ENCODE peak calls at places on chromosomes 1 and 21, in five cellular contexts. J, U, F, W and H are unnamed samples.

GRCh38 chr1:60765204-60765603 is 317.2 kb upstream of the NFIA start:
- DNase-seq in J (no peak), U (peak), F (peak), W (no peak), H (no peak)

GRCh38 chr1:81812712-81813111 is 12.0 kb downstream of the ADGRL2 start:
- DNase-seq in J (no peak), U (no peak), F (no peak), W (no peak), H (no peak)

GRCh38 chr1:15246960-15247614 is at the start of gene FHAD1:
- DNase-seq in J (peak), U (peak), F (peak), W (peak), H (no peak)

GRCh38 chr1:197526736-197527371 is 248.4 kb downstream of the DENND1B start:
- DNase-seq in J (peak), U (no peak), F (peak), W (no peak), H (no peak)

GRCh38 chr1:229579101-229579651 is 20.7 kb upstream of the ABCB10 start:
- DNase-seq in J (no peak), U (no peak), F (peak), W (peak), H (peak)

GRCh38 chr1:10530756-10531155 is 56.0 kb downstream of the PEX14 start:
- DNase-seq in J (no peak), U (no peak), F (no peak), W (peak), H (no peak)

GRCh38 chr21:32043458-32043857 is 170.6 kb downstream of the HUNK start:
- DNase-seq in J (no peak), U (no peak), F (no peak), W (no peak), H (no peak)

GRCh38 chr1:224381880-224382548 is 25.3 kb downstream of the CNIH4 start:
- DNase-seq in J (no peak), U (no peak), F (no peak), W (no peak), H (no peak)

GRCh38 chr21:45642122-45642813 is 1.3 kb upstream of the PCBP3 start:
- DNase-seq in J (no peak), U (peak), F (no peak), W (peak), H (no peak)

GRCh38 chr1:43600033-43601020 is 49.6 kb upstream of the KDM4A start:
- DNase-seq in J (no peak), U (peak), F (no peak), W (no peak), H (no peak)

GRCh38 chr1:36326499-36326898 is 3.1 kb upstream of the EVA1B start:
- DNase-seq in J (no peak), U (no peak), F (no peak), W (no peak), H (no peak)

GRCh38 chr1:68010094-68010493 is 40.3 kb downstream of the DIRAS3 start:
- DNase-seq in J (no peak), U (no peak), F (peak), W (peak), H (no peak)

GRCh38 chr1:206713910-206714312 is 29.2 kb downstream of the MAPKAPK2 start:
- DNase-seq in J (no peak), U (no peak), F (no peak), W (peak), H (no peak)